ENCODE peak calls at places on chromosomes 6 and 20, in five cellular contexts. One of them, this sample, is unnamed.
A peak's percentile ranks its signal among the peaks of the same experiment; 100 is the strongest.

GRCh38 chr20:64265201-64265600 is 9.7 kb downstream of the PCMTD2 start:
- DNase-seq in A549: no peak
- DNase-seq in GM12878: no peak
- DNase-seq in K562: no peak
- DNase-seq in HepG2: no peak
- DNase-seq in this sample: no peak

GRCh38 chr6:14975124-14975815 is 270.6 kb upstream of the JARID2 start:
- DNase-seq in A549: no peak
- DNase-seq in GM12878: no peak
- DNase-seq in K562: peak; percentile 24
- DNase-seq in HepG2: no peak
- DNase-seq in this sample: peak; percentile 54

GRCh38 chr6:132730560-132730959 is 16.7 kb upstream of the VNN1 start:
- DNase-seq in A549: no peak
- DNase-seq in GM12878: no peak
- DNase-seq in K562: no peak
- DNase-seq in HepG2: no peak
- DNase-seq in this sample: no peak

GRCh38 chr20:23399568-23400241 is 21.6 kb downstream of the NAPB start:
- DNase-seq in A549: peak; percentile 28
- DNase-seq in GM12878: no peak
- DNase-seq in K562: no peak
- DNase-seq in HepG2: no peak
- DNase-seq in this sample: peak; percentile 27

GRCh38 chr6:43919774-43920173 is 149.8 kb downstream of the VEGFA start:
- DNase-seq in A549: no peak
- DNase-seq in GM12878: no peak
- DNase-seq in K562: no peak
- DNase-seq in HepG2: no peak
- DNase-seq in this sample: no peak

GRCh38 chr20:36815454-36816091 is 42.0 kb upstream of the DSN1 start:
- DNase-seq in A549: no peak
- DNase-seq in GM12878: no peak
- DNase-seq in K562: no peak
- DNase-seq in HepG2: no peak
- DNase-seq in this sample: no peak

GRCh38 chr20:60649541-60649940 is 602.5 kb upstream of the CDH4 start:
- DNase-seq in A549: no peak
- DNase-seq in GM12878: no peak
- DNase-seq in K562: no peak
- DNase-seq in HepG2: no peak
- DNase-seq in this sample: peak; percentile 91

GRCh38 chr6:90466191-90466940 is 120.5 kb downstream of the MAP3K7 start:
- DNase-seq in A549: no peak
- DNase-seq in GM12878: no peak
- DNase-seq in K562: peak; percentile 62
- DNase-seq in HepG2: no peak
- DNase-seq in this sample: no peak

GRCh38 chr6:170442596-170442995 is 110.5 kb downstream of the PSMB1 start:
- DNase-seq in A549: no peak
- DNase-seq in GM12878: no peak
- DNase-seq in K562: no peak
- DNase-seq in HepG2: no peak
- DNase-seq in this sample: no peak

GRCh38 chr20:40638414-40638813 is 50.6 kb downstream of the MAFB start:
- DNase-seq in A549: no peak
- DNase-seq in GM12878: no peak
- DNase-seq in K562: no peak
- DNase-seq in HepG2: no peak
- DNase-seq in this sample: no peak

GRCh38 chr6:161242779-161243693 is 30.8 kb downstream of the AGPAT4 start:
- DNase-seq in A549: no peak
- DNase-seq in GM12878: no peak
- DNase-seq in K562: no peak
- DNase-seq in HepG2: no peak
- DNase-seq in this sample: peak; percentile 70
- TF ChIP-seq MYC in A549: no peak
- TF ChIP-seq MYC in GM12878: no peak
- TF ChIP-seq MYC in K562: no peak
- TF ChIP-seq MYC in HepG2: no peak
- TF ChIP-seq MYC in this sample: no peak

GRCh38 chr20:52497731-52498130 is 306.2 kb upstream of the ZFP64 start:
- DNase-seq in A549: no peak
- DNase-seq in GM12878: no peak
- DNase-seq in K562: no peak
- DNase-seq in HepG2: no peak
- DNase-seq in this sample: no peak
- TF ChIP-seq MAX in A549: no peak
- TF ChIP-seq MAX in GM12878: no peak
- TF ChIP-seq MAX in K562: no peak
- TF ChIP-seq MAX in HepG2: no peak
- TF ChIP-seq MAX in this sample: no peak

DNA sequence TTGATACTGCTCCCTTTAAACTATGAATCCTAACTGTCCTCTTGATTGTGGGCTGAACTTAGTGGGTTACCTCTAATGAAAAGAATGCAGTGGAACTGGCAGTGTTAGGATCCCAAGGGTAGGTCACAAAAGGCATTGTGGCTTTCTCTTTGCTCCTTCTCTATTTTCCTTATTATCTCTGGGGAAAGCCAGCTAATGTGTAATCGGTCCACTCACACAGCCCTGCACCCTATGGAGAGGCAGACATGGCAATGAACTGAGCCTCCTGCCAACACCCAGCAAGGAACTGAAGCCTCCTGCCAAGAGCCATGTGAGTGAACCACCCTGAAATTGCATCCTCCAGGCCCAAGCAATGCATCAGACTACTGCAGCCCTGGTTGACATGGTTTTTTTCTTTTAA is 24.6 kb upstream of the ZNF133 start:
- DNase-seq in A549: no peak
- DNase-seq in GM12878: no peak
- DNase-seq in K562: no peak
- DNase-seq in HepG2: peak; percentile 39
- DNase-seq in this sample: no peak
- TF ChIP-seq MYC in A549: no peak
- TF ChIP-seq MYC in GM12878: no peak
- TF ChIP-seq MYC in K562: no peak
- TF ChIP-seq MYC in HepG2: no peak
- TF ChIP-seq MYC in this sample: no peak

GRCh38 chr6:157080986-157081391 is 242.3 kb downstream of the TMEM242 start:
- DNase-seq in A549: no peak
- DNase-seq in GM12878: no peak
- DNase-seq in K562: no peak
- DNase-seq in HepG2: no peak
- DNase-seq in this sample: no peak
- TF ChIP-seq MAX in A549: no peak
- TF ChIP-seq MAX in GM12878: no peak
- TF ChIP-seq MAX in K562: no peak
- TF ChIP-seq MAX in HepG2: no peak
- TF ChIP-seq MAX in this sample: no peak

GRCh38 chr6:12602951-12603710 is 113.4 kb upstream of the PHACTR1 start:
- DNase-seq in A549: peak; percentile 19
- DNase-seq in GM12878: no peak
- DNase-seq in K562: peak; percentile 11
- DNase-seq in HepG2: peak; percentile 43
- DNase-seq in this sample: peak; percentile 54
- TF ChIP-seq MYC in A549: no peak
- TF ChIP-seq MYC in GM12878: no peak
- TF ChIP-seq MYC in K562: no peak
- TF ChIP-seq MYC in HepG2: no peak
- TF ChIP-seq MYC in this sample: no peak

GRCh38 chr6:85556992-85557668 is 36.5 kb downstream of the SNX14 start:
- DNase-seq in A549: no peak
- DNase-seq in GM12878: no peak
- DNase-seq in K562: no peak
- DNase-seq in HepG2: no peak
- DNase-seq in this sample: no peak

DNA sequence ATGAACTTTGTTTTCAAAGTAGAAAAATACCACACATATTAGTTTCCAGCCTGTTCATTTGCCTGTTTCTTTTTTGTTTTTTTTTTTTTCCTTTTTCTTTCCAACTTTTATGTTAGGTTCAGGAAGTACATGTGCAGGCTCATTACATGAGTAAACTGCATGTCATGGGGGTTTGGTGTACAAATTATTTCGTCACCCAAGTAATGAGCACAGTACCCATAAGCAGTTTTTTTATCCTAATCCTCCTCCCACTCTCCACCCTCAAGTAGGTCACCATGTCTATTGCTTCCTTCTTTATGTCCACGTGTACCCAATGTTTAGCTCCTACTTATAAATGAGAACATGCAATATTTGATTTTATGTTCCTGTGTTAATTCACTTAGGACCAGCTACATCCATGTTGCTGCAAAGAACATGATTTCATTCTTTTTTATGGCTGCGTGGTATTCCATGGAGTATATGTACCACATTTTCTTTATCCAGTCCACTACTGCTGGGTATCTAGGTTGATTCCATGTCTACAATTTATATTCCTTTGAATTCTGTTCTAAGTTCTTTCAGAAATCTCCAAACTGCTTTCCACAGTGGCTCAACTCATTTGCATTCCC is 31.8 kb downstream of the SNX14 start:
- DNase-seq in A549: no peak
- DNase-seq in GM12878: no peak
- DNase-seq in K562: no peak
- DNase-seq in HepG2: no peak
- DNase-seq in this sample: peak; percentile 58
- TF ChIP-seq MAX in A549: no peak
- TF ChIP-seq MAX in GM12878: no peak
- TF ChIP-seq MAX in K562: no peak
- TF ChIP-seq MAX in HepG2: no peak
- TF ChIP-seq MAX in this sample: no peak

DNA sequence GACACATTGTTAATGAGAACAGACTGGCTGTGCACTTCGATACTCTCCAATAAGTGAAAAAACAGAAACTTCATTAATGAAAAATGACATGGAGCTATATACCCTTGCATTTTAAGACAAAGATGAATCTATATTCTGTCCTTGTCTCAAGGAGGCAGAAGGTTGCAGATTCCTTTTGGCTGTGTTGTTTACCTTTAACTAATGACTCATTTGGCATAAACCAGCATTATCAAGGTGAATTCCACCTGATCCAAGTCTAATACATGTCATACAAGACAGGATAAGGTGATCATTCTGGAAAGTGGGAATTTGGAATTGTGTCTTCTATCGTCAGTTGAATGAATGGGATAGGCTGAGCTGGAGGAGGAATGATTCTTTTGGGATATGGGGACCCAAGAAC is 192.9 kb downstream of the PLCB4 start:
- DNase-seq in A549: no peak
- DNase-seq in GM12878: no peak
- DNase-seq in K562: no peak
- DNase-seq in HepG2: no peak
- DNase-seq in this sample: no peak
- TF ChIP-seq MYC in A549: no peak
- TF ChIP-seq MYC in GM12878: no peak
- TF ChIP-seq MYC in K562: no peak
- TF ChIP-seq MYC in HepG2: no peak
- TF ChIP-seq MYC in this sample: no peak

DNA sequence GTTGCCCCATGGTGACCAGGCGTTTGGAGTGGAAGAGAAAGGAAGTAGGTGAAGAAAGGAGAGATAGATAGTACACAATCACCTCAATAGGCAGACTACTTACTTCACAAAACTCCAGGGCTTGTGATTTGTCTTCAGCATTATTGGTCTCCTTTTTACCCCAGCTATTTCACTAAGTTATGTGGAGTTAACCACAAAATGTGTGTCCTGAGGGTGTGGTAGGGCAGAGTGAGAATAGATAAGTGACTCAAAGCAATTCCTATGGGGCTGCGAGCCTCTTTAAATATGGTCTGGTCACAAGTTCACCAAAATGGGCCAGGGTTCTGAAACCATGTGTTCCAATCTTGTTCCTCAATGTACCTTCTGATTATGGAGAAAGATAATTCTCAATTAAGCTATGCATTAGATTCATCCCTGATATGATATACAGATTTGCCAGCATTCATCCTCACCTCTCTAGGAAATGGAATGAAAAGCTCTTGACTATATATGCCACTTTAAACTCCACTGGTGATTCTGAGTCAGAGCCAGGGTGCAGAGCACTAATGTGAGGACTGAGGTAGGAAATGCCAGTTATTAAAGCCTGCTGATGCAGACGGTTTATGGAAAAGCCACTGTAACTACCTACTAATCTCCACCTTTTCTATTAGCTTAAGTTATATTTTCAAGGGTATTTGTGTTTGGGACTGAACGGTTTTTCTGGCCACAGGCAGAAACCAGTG is 310.6 kb upstream of the MANEA start:
- DNase-seq in A549: no peak
- DNase-seq in GM12878: no peak
- DNase-seq in K562: no peak
- DNase-seq in HepG2: no peak
- DNase-seq in this sample: no peak
- TF ChIP-seq MAX in A549: no peak
- TF ChIP-seq MAX in GM12878: no peak
- TF ChIP-seq MAX in K562: no peak
- TF ChIP-seq MAX in HepG2: no peak
- TF ChIP-seq MAX in this sample: no peak

GRCh38 chr20:50294164-50295088 is 103.8 kb downstream of the CEBPB start:
- DNase-seq in A549: no peak
- DNase-seq in GM12878: no peak
- DNase-seq in K562: no peak
- DNase-seq in HepG2: peak; percentile 53
- DNase-seq in this sample: peak; percentile 5
- TF ChIP-seq MYC in A549: no peak
- TF ChIP-seq MYC in GM12878: no peak
- TF ChIP-seq MYC in K562: no peak
- TF ChIP-seq MYC in HepG2: peak; percentile 73
- TF ChIP-seq MYC in this sample: no peak

DNA sequence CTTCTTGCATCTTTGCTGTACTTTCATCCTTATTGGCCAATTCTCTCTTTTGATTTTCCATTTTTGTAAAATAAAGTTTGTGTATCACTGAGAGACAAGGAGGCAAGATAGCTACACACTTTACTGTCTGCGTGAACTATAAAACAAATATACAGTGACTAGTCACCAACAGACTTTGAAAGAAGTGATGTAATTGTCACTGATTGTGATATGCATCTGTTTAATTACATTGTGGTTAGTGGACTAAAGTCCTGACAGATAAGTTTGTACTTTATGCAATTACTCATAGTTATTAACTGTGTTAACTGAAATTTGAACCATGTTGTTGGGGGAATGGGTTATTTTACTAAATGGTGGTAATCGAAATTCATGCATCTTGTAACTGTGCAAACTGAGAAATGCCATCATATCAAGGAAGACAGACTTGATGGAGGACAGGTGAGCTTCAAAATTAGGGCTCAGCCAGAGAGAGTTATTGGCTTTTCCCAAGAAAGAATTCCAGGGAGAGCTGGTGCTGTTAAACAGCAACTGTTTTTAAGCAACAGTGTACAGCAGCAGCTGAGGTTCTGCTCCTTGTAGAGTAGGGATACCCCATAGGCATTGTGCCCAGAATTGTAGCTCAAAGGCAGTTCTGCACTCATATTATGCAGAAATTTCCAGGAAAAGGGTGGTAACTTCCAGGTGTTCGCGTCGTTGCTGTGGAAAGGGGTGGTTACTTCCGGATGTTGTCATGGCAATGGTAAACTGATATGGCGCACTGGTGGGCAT is 62.9 kb downstream of the EFHC1 start:
- DNase-seq in A549: no peak
- DNase-seq in GM12878: no peak
- DNase-seq in K562: peak; percentile 76
- DNase-seq in HepG2: peak; percentile 46
- DNase-seq in this sample: no peak
- TF ChIP-seq MAX in A549: no peak
- TF ChIP-seq MAX in GM12878: no peak
- TF ChIP-seq MAX in K562: no peak
- TF ChIP-seq MAX in HepG2: no peak
- TF ChIP-seq MAX in this sample: no peak

This sample was measured in NB4.